ENCODE peak calls at places on chromosomes 12 and 14, in five cellular contexts. T, M, H, Q and D are unnamed samples.

GRCh38 chr14:58625438-58625837 is 12.3 kb upstream of the DACT1 start:
- DNase-seq in H (no peak), T (no peak), M (no peak), Q (no peak), D (no peak)

GRCh38 chr14:57293851-57294837 is 25.4 kb downstream of the AP5M1 start:
- DNase-seq in H (no peak), M (no peak), Q (no peak), T (peak), D (no peak)

GRCh38 chr12:129423041-129423580 is 480.7 kb downstream of the TMEM132D start:
- DNase-seq in T (no peak), H (no peak), Q (no peak), M (no peak), D (no peak)

GRCh38 chr12:46660719-46661118 is 165.1 kb downstream of the SLC38A4 start:
- DNase-seq in M (no peak), H (no peak), Q (no peak), T (peak), D (no peak)

GRCh38 chr14:88522393-88522792 is 32.4 kb downstream of the PTPN21 start:
- DNase-seq in Q (no peak), T (no peak), H (no peak), M (no peak), D (no peak)

GRCh38 chr14:45715946-45716345 is 462.9 kb upstream of the MIS18BP1 start:
- DNase-seq in H (no peak), T (no peak), M (no peak), Q (no peak), D (no peak)

GRCh38 chr12:90841336-90841735 is 113.6 kb downstream of the CCER1 start:
- DNase-seq in H (no peak), T (no peak), Q (no peak), M (no peak), D (no peak)

GRCh38 chr14:37931998-37932397 is 275.7 kb upstream of the SSTR1 start:
- DNase-seq in Q (no peak), M (no peak), T (peak), H (no peak), D (no peak)

GRCh38 chr14:22839159-22839779 is 2.9 kb downstream of the MMP14 start:
- DNase-seq in H (no peak), T (peak), M (no peak), Q (peak), D (no peak)

GRCh38 chr14:33469898-33470297 is 481.0 kb downstream of the EGLN3 start:
- DNase-seq in M (no peak), H (no peak), T (no peak), Q (no peak), D (no peak)

GRCh38 chr12:122001379-122002209 is 20.1 kb upstream of the BCL7A start:
- DNase-seq in Q (no peak), T (no peak), M (no peak), H (no peak), D (no peak)
- H3K27ac ChIP-seq in Q (no peak), T (no peak), M (no peak), H (no peak), D (no peak)

GRCh38 chr12:56722832-56723231 is 2.3 kb downstream of the NACA start:
- DNase-seq in M (no peak), Q (no peak), T (no peak), H (no peak), D (no peak)
- H3K27ac ChIP-seq in M (peak), Q (peak), T (no peak), H (peak), D (peak)

GRCh38 chr12:103745962-103746361 is 95.1 kb downstream of the NT5DC3 start:
- DNase-seq in M (no peak), H (no peak), T (no peak), Q (no peak), D (no peak)
- H3K27ac ChIP-seq in M (no peak), H (no peak), T (no peak), Q (no peak), D (no peak)

DNA sequence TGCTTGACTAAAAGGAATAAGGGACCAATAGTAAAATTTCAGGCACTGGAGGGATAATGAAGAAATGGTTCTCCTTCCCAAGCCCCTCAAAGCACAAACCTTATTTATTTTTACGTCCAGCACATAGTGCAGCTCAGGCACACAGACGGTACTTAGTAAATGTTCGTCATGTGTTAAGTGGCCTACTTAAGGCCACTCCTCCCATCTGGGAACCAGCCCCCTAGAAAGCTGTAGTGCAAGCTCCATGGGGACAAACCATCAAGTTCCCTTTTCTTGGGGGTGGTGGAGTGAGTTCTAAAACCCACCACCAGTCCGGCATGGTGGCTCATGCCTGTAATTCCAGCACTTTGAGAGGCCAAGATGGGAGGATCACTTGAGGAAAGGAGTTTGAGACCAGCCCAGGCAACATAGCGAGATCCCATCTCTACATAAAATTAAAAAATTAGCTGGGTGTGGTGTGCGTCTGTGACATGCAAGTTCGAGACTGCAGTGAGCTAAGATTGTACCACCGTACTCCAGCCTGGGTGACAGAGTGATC is 49.4 kb downstream of the PITPNM2 start:
- DNase-seq in T (no peak), M (no peak), Q (no peak), H (no peak), D (no peak)
- H3K27ac ChIP-seq in T (no peak), M (no peak), Q (no peak), H (peak), D (no peak)

GRCh38 chr12:4156317-4156716 is 117.2 kb upstream of the CCND2 start:
- DNase-seq in M (no peak), H (no peak), T (no peak), Q (no peak), D (no peak)

GRCh38 chr12:4152145-4152795 is 121.3 kb upstream of the CCND2 start:
- DNase-seq in M (no peak), H (no peak), Q (no peak), T (no peak), D (no peak)

GRCh38 chr12:4151362-4152121 is 122.0 kb upstream of the CCND2 start:
- DNase-seq in T (no peak), H (no peak), M (no peak), Q (no peak), D (no peak)

GRCh38 chr12:4154672-4155225 is 118.8 kb upstream of the CCND2 start:
- DNase-seq in M (no peak), H (no peak), T (no peak), Q (no peak), D (no peak)

DNA sequence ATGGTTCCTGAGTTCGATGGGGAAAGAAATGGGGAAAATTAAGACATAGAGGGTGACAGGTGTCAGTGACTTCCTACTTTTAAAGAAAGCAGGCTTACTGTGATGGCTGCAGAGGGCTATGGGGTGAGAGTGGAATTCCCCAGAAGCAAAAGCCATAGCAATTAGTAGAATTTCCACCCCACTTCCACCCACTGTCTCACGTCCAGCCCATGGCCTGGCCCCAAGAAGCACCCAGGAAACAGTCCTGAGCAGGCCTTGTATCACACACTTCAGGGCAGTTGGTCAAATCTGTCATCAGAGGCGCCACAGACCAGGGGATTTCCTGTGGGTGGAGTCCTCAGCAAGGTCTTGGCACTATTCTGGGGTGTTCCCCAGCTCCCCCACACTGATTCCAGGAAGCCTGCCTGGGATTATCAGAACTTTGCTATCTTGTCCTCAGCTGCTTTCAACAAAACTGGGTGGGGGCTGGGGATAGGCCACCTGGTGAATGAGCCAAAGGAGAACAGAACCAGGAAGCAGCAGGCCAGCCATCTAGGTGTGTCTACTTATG is 120.1 kb upstream of the CCND2 start:
- DNase-seq in M (peak), H (no peak), T (no peak), Q (no peak), D (peak)
- H3K27ac ChIP-seq in M (peak), H (peak), T (no peak), Q (no peak), D (peak)

DNA sequence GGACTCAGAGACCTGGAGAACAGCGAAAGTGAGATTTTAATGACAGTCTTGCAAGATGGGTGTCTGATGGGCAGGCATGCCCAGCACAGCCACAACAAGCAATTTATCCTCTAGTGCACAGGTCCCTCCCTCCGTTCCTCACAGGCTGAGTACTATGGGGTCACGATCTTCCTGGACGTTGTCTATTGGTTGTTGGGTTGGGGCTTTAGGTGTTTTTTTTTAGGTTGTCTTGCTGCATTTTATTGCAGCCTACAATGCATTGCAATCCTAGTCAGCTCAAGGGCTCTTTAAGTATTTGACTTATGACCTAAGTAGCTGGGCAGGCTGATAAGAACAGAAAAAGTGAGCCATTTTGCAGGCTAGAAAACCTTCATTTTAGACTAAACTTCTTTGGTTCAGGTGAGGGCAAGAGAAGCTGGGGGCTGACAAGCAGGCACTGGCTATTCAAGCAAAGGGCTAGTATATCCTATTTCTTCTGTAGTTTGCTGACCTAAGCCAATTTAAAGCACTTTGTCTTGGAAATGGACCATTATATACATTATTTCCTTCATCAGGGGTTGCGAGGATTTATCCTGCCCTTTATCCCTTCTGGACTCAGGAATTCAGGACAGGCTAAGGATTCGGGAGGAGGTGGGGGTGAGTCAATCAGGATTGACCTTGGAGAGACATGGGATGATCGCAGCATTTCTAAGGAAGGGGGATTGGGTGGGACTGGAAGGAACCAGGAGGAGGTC is 6.0 kb downstream of the KRT7 start:
- DNase-seq in T (no peak), Q (peak), H (no peak), M (no peak), D (no peak)
- H3K27ac ChIP-seq in T (no peak), Q (no peak), H (no peak), M (no peak), D (no peak)

GRCh38 chr12:111766608-111767361 is at the start of gene ALDH2:
- DNase-seq in H (peak), M (peak), T (peak), Q (peak), D (peak)
- H3K27ac ChIP-seq in H (peak), M (peak), T (no peak), Q (peak), D (no peak)

GRCh38 chr12:27236498-27236897 is 7.6 kb upstream of the STK38L start:
- DNase-seq in M (no peak), T (no peak), Q (no peak), H (no peak), D (no peak)

GRCh38 chr12:27243804-27244679 is at the start of gene STK38L:
- DNase-seq in T (peak), H (peak), Q (peak), M (peak), D (peak)

GRCh38 chr12:27233814-27234213 is 10.3 kb upstream of the STK38L start:
- DNase-seq in H (no peak), M (no peak), T (no peak), Q (no peak), D (no peak)

GRCh38 chr12:27243006-27243405 is 1.1 kb upstream of the STK38L start:
- DNase-seq in T (no peak), M (no peak), H (no peak), Q (no peak), D (no peak)

DNA sequence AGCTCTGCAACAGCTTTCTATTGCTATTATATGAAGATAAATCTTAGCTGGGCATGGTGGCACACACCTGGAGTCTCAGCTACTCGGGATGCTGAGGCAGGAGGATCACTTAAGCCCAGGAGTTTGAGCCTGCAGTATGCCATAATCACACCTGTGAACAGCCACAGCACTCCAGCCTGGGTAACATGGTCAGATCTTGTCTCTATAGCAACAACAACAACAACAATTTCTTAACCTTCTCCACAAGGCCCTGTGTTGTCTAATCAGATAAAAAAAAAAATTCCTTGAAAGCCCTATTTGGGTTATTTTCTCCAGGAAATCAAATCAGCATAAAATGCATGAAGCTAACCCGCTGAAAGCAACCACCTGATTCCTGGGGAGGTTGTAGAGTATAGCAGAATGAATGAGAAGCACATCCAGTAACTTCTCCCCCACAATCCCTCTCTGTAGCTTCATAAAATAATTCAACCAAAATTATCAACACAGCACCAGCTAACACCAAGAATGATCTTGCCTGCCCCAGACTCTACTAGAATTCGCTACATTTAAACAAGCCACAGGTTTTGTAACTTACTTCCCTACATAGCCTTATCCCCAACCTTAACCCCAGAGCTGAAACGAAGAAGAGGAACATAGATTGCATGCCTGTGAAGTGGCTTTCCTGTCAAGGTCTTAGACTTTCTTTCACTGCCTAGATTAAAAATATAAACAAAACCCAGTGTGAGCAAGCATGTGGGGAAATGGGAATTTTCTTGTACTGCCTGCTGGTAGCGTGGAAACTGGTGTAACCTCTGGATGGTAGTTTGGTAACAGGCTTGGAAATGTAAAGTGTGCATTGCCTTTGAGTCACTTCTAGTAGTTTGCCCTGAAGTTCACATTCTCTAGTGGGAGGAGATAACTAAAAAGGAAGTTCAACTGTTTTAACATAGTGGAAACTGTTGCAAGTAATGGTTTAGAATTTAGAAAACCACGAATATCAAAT is 6.0 kb upstream of the STK38L start:
- DNase-seq in Q (no peak), T (no peak), M (peak), H (no peak), D (no peak)
- H3K27ac ChIP-seq in Q (peak), T (no peak), M (no peak), H (peak), D (peak)

GRCh38 chr12:12533238-12533829 is 29.3 kb downstream of the DUSP16 start:
- DNase-seq in H (peak), Q (no peak), M (no peak), T (no peak), D (no peak)
- H3K27ac ChIP-seq in H (peak), Q (peak), M (no peak), T (no peak), D (no peak)